ENCODE peak calls at places on chromosomes 3 and 15, in four cellular contexts. Z is activated gamma-delta T cell treated with anti-CD3 and anti-CD28 coated beads, Interleukin-2, amount 50 U/mL, for 16 hours; H is lung; C is T-helper 1 cell. G is an unnamed sample.

GRCh38 chr3:76585794-76586392 is 454.0 kb upstream of the ROBO2 start:
- DNase-seq in Z (no peak), H (no peak), C (no peak), G (no peak)

GRCh38 chr3:159882784-159883779 is 105.6 kb upstream of the IL12A start:
- DNase-seq in Z (no peak), H (no peak), C (no peak), G (peak)

GRCh38 chr3:31092748-31093607 is 198.5 kb upstream of the GADL1 start:
- DNase-seq in Z (no peak), H (no peak), C (no peak), G (no peak)

GRCh38 chr3:187742351-187743171 is 2.7 kb downstream of the BCL6 start:
- DNase-seq in Z (no peak), H (no peak), C (peak), G (peak)

GRCh38 chr3:16301490-16301889 is 36.5 kb downstream of the OXNAD1 start:
- DNase-seq in Z (no peak), H (peak), C (peak), G (no peak)

GRCh38 chr15:92822216-92823144 is 77.6 kb upstream of the CHD2 start:
- DNase-seq in Z (no peak), H (no peak), C (peak), G (no peak)

GRCh38 chr15:25238126-25238525 is 200.7 kb downstream of the UBE3A start:
- DNase-seq in Z (no peak), H (no peak), C (no peak), G (no peak)

GRCh38 chr15:66897381-66897780 is 168.0 kb upstream of the SMAD3 start:
- DNase-seq in Z (no peak), H (no peak), C (no peak), G (no peak)

GRCh38 chr3:157502916-157503620 is at the start of gene VEPH1:
- DNase-seq in Z (no peak), H (no peak), C (no peak), G (no peak)

GRCh38 chr3:170778240-170779217 is 91.5 kb downstream of the RPL22L1 start:
- DNase-seq in Z (no peak), H (no peak), C (no peak), G (no peak)

GRCh38 chr3:170815340-170815739 is 54.7 kb downstream of the RPL22L1 start:
- DNase-seq in Z (no peak), H (peak), C (no peak), G (no peak)